ENCODE peak calls at places on chromosomes 1 and 21, in four cellular contexts. R is transverse colon, D is GM12892, F is breast epithelium. M is an unnamed sample.

GRCh38 chr1:21350132-21350885 is 60.0 kb upstream of the ECE1 start:
- DNase-seq in R (no peak), D (no peak), F (no peak), M (no peak)

GRCh38 chr1:209218986-209219385 is 364.5 kb upstream of the CAMK1G start:
- DNase-seq in R (no peak), D (no peak), F (no peak), M (no peak)

GRCh38 chr21:38365521-38365920 is 108.7 kb downstream of the KCNJ15 start:
- DNase-seq in R (no peak), D (no peak), F (no peak), M (no peak)

GRCh38 chr1:77900687-77901293 is 12.4 kb downstream of the NEXN start:
- DNase-seq in R (peak; percentile 25), D (no peak), F (no peak), M (no peak)

GRCh38 chr21:43361493-43362296 is 65.2 kb downstream of the SIK1 start:
- DNase-seq in R (peak; percentile 71), D (no peak), F (no peak), M (no peak)

GRCh38 chr1:38541223-38541622 is 318.3 kb downstream of the RRAGC start:
- DNase-seq in R (no peak), D (no peak), F (no peak), M (no peak)

GRCh38 chr1:113930499-113931161 is 1.5 kb downstream of the HIPK1 start:
- DNase-seq in R (peak; percentile 41), D (peak; percentile 21), F (no peak), M (no peak)

GRCh38 chr1:228141871-228142615 is 2.0 kb downstream of the GUK1 start:
- DNase-seq in R (no peak), D (no peak), F (no peak), M (peak; percentile 8)

GRCh38 chr1:21508580-21509350 is 458 bp upstream of the ALPL start:
- DNase-seq in R (peak; percentile 62), D (peak; percentile 66), F (no peak), M (peak; percentile 83)

GRCh38 chr21:32226444-32226843 is 52.4 kb downstream of the MIS18A start:
- DNase-seq in R (no peak), D (no peak), F (no peak), M (no peak)

GRCh38 chr1:168301664-168302320 is 21.1 kb downstream of the TBX19 start:
- DNase-seq in R (no peak), D (no peak), F (no peak), M (no peak)

GRCh38 chr21:44969965-44970755 is 30.3 kb downstream of the SLX9 start:
- DNase-seq in R (no peak), D (no peak), F (no peak), M (no peak)

GRCh38 chr1:187032316-187032981 is 203.7 kb downstream of the PLA2G4A start:
- DNase-seq in R (no peak), D (no peak), F (no peak), M (no peak)

GRCh38 chr1:59505596-59506028 is 208.7 kb downstream of the FGGY start:
- DNase-seq in R (no peak), D (no peak), F (no peak), M (no peak)
- TF ChIP-seq POLR2A in R (no peak), D (no peak), F (no peak), M (no peak)

DNA sequence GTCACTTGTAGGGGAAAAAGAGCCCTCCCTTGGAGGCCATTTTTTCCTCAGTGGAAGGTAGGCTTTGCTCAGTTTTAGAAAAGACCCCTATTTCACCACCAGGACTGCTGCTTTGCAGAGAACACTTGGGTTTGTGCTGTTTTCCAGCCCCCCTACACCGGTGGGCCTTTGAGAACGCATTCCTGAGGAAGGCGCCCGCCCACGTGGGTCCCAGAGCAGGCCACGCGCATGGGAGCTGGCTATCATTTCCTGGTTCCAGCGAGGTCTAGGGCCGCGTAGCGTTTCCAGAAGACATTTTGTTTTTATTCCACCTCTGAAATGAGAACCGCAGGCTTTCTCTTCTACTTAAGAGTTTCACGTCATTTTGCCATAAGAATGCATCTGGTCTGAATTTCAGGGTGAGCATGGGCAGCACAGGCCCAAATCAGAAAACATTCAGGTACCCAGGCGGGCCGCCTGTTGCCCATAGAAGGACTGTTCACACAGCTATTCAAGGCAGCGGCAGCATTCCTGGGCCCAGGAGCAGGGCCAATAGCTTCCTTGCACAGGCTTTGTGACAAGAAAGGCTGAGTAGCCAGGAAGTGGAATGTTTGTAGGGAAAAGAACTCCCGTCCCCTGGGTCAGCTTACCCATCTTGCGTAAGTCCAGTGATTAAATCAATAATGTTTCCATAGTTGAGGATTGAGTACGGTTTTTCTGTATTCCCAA is 1.3 kb upstream of the KLHL21 start:
- DNase-seq in R (peak; percentile 57), D (no peak), F (peak; percentile 71), M (no peak)
- TF ChIP-seq POLR2AphosphoS5 in R (peak; percentile 6), D (no peak), F (peak; percentile 70), M (no peak)

DNA sequence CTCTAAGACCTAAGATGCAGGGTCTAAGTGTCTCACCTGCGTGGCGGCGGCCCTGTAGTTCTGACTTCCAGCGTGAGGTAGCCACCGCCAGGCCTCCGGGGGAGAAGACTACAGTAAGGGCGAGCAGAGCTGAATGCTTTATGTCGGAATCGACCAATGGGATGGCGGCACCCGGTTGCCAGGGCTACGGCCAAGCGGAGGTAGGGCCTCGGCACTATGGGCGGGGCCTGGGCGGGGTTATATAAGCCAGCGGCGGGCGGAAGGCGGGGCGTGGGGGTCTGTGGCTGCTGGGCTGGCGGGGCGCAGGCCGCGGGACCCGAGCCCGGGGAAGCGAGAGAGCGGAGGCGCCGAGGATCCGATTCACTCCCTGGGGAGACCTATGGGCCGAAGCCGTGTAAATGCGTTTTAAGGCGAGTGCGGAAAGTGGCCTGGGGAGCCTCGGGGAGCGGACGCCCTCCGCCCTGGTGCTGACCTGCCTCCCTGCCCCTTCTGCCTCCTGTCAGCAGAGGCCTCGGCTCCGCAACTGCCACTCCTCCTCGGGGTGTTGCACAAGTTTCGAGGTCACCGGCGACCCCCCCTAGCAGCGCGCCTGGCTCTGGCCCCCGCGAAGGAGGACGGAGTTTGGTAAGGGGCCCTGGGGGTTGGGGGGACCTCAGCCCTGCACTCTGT is at the start of gene AZIN2:
- DNase-seq in R (peak; percentile 98), D (peak; percentile 92), F (peak; percentile 99), M (peak; percentile 95)
- TF ChIP-seq POLR2A in R (peak; percentile 91), D (peak; percentile 71), F (peak; percentile 51), M (no peak)

DNA sequence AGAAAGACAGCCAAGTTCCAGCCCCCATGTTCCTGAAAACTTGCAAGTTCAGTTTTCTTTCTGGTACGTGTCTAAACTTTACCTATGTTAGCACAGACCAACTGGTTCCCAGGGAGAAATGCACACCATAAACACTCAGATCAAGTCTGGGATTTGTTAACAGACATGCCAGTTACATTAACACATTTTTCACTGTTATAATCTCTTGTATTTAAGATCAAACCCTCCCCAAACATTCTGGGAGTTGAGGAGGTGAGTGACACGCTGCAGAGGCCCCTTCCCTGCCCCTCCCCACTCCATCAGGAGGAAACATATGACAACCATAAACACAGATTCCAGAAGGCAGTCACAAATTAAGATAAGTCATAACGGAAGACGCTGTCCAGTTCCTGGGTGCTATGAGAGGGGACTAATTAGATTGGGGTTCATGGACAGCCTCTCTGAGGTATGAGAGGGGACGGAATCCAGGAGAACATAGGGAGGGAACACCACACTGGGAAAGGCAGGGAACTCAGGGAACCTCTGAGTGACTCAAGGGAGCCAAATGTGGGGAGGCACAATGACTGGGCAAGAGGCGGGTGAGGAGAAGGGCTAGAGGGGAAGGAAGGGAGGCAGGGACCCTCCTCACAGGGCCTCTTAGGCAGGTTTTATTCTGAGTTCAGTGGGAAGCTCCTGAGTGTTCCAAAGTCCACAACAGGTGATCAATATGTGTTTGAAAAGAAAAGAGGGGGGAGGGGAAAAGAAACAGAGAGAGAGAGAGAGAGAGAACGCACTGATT is 25.0 kb downstream of the DUSP10 start:
- DNase-seq in R (no peak), D (no peak), F (no peak), M (no peak)
- TF ChIP-seq POLR2AphosphoS5 in R (peak; percentile 8), D (no peak), F (no peak), M (no peak)

GRCh38 chr1:243850368-243851128 is 505 bp upstream of the AKT3 start:
- DNase-seq in R (peak; percentile 81), D (peak; percentile 41), F (peak; percentile 77), M (peak; percentile 45)
- TF ChIP-seq POLR2A in R (no peak), D (peak; percentile 9), F (no peak), M (no peak)

GRCh38 chr1:27054381-27054780 is 41.7 kb upstream of the TENT5B start:
- DNase-seq in R (no peak), D (no peak), F (no peak), M (no peak)

GRCh38 chr1:27049607-27050006 is 37.0 kb upstream of the TENT5B start:
- DNase-seq in R (no peak), D (no peak), F (no peak), M (no peak)

GRCh38 chr1:27049127-27049526 is 36.5 kb upstream of the TENT5B start:
- DNase-seq in R (no peak), D (no peak), F (no peak), M (no peak)

GRCh38 chr1:27053977-27054376 is 41.3 kb upstream of the TENT5B start:
- DNase-seq in R (no peak), D (no peak), F (no peak), M (no peak)

DNA sequence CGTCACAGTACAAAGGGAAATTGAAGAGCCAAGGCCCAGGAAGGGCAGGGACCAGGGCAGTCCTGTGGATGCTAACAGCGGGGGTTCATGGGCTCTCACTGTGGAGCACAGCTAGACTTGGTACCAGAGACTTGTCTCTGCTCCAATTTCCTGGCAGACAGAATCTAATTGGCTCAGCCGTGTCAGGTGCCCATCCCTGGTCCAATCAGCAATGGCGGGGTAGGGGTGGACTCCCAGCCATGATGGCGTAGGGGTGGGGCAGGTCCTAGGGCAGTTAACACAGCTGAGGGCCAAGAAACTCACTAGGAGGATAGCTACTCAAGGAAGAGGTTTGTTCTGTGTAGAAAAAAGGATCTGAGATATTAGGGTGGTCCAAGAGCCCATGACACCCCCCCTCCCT is 39.9 kb upstream of the TENT5B start:
- DNase-seq in R (no peak), D (no peak), F (no peak), M (no peak)
- TF ChIP-seq POLR2AphosphoS5 in R (no peak), D (no peak), F (no peak), M (no peak)

M was measured in GM12891.